ENCODE peak calls at places on chromosomes 5 and 9, in four cellular contexts. R is OCI-LY7, L is IMR-90, K is activated B cell treated with CpG ODN at 0.5 μM for 24 hours. X is an unnamed sample.

GRCh38 chr5:107580902-107581823 is 89.6 kb downstream of the EFNA5 start:
- DNase-seq in R (no peak), K (no peak), L (no peak), X (no peak)

GRCh38 chr9:23851024-23851629 is 25.1 kb upstream of the ELAVL2 start:
- DNase-seq in R (no peak), K (no peak), L (no peak), X (peak)

GRCh38 chr9:116409124-116409523 is 255.5 kb downstream of the PAPPA start:
- DNase-seq in L (no peak), R (no peak), K (no peak), X (no peak)

GRCh38 chr5:59592101-59592500 is 301.4 kb downstream of the PDE4D start:
- DNase-seq in R (no peak), L (peak), K (no peak), X (no peak)

GRCh38 chr5:6715758-6716633 is 2.8 kb downstream of the TENT4A start:
- DNase-seq in R (peak), K (no peak), L (no peak), X (no peak)

GRCh38 chr9:28163619-28164018 is 590.3 kb upstream of the C9orf72 start:
- DNase-seq in K (no peak), R (no peak), L (no peak), X (no peak)

GRCh38 chr9:129619787-129620668 is 873 bp downstream of the C9orf50 start:
- DNase-seq in L (peak), K (no peak), R (no peak), X (peak)

GRCh38 chr5:7926720-7927119 is 57.8 kb downstream of the MTRR start:
- DNase-seq in R (no peak), L (no peak), K (no peak), X (no peak)

GRCh38 chr5:111075520-111075919 is 4.0 kb downstream of the TSLP start:
- DNase-seq in R (no peak), K (no peak), L (peak), X (no peak)

GRCh38 chr5:96577909-96578308 is 84.3 kb upstream of the CAST start:
- DNase-seq in R (no peak), L (peak), K (no peak), X (no peak)

GRCh38 chr5:14830210-14831005 is 41.2 kb downstream of the ANKH start:
- DNase-seq in K (no peak), R (no peak), L (no peak), X (no peak)

GRCh38 chr5:65742565-65743231 is 20.7 kb downstream of the NLN start:
- DNase-seq in R (peak), L (peak), K (no peak), X (no peak)

GRCh38 chr5:122906768-122907167 is 61.4 kb downstream of the SNX24 start:
- DNase-seq in L (peak), K (no peak), R (no peak), X (no peak)

GRCh38 chr9:99590879-99591278 is 230.8 kb upstream of the NR4A3 start:
- DNase-seq in K (no peak), L (no peak), R (peak), X (no peak)

GRCh38 chr5:125595095-125595494 is 828.1 kb upstream of the GRAMD2B start:
- DNase-seq in K (no peak), R (no peak), L (peak), X (no peak)

GRCh38 chr5:31096238-31096865 is 97.1 kb upstream of the CDH6 start:
- DNase-seq in R (no peak), K (no peak), L (peak), X (no peak)

GRCh38 chr9:87836951-87837715 is 45.5 kb upstream of the SPATA31E1 start:
- DNase-seq in L (peak), K (no peak), R (no peak), X (no peak)

GRCh38 chr9:88680505-88681160 is 145.7 kb downstream of the NXNL2 start:
- DNase-seq in L (peak), R (no peak), K (no peak), X (no peak)

GRCh38 chr5:150538007-150538917 is 30.3 kb downstream of the NDST1 start:
- DNase-seq in K (no peak), L (peak), R (no peak), X (no peak)
- TF ChIP-seq CTCF in K (no peak), L (peak), R (no peak), X (no peak)

GRCh38 chr5:36751881-36752280 is 124.7 kb upstream of the NIPBL start:
- DNase-seq in L (no peak), R (no peak), K (no peak), X (no peak)

GRCh38 chr5:36756848-36757247 is 119.7 kb upstream of the NIPBL start:
- DNase-seq in R (no peak), L (no peak), K (no peak), X (no peak)

GRCh38 chr5:36755340-36755739 is 121.2 kb upstream of the NIPBL start:
- DNase-seq in L (no peak), K (no peak), R (no peak), X (no peak)

GRCh38 chr5:36759117-36759516 is 117.5 kb upstream of the NIPBL start:
- DNase-seq in R (no peak), K (no peak), L (no peak), X (no peak)

DNA sequence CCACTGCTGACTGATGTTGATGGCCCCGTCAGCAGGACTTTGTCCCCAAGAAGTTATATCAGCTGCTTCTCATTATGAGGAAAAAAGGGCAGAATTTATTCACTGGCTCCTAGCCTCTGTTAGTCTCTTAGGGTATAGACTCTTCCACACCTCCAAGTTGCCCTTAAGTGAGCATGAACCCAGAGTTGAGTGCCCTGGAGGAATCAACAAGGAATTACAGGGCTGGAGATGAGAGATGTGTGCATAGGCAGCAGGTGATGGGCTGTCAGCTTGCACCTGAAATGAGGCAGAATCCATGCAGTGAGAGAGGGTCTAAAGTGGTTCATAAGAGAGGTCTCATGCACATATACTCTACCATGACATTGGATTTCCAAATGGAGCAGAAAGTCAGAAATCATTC is 120.5 kb upstream of the NIPBL start:
- DNase-seq in K (no peak), L (no peak), R (no peak), X (no peak)
- TF ChIP-seq CTCF in K (no peak), L (no peak), R (no peak), X (no peak)

DNA sequence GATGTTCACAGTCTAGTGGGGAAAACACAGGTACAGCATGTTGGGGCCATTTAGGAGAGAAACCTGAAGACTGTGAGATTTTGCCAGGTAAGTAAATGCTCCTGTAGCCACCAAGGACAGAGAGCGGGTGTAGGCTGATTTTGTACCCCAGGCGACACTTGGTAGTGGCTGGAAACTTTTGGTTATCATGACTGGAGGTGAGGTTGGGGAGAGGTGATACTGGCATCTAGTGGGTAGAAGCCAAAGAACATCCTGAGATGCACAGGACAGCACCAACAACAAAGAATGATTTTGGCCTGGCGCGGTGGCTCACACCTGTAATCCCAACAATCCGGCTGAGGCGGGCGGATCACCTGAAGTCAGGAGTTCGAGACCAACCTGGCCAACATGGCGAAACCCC is 38.8 kb upstream of the PWWP2A start:
- DNase-seq in L (no peak), K (no peak), R (peak), X (no peak)
- TF ChIP-seq CTCF in L (no peak), K (no peak), R (peak), X (no peak)

GRCh38 chr9:84997472-84997871 is 327.9 kb downstream of the NTRK2 start:
- DNase-seq in R (no peak), L (no peak), K (no peak), X (no peak)
- TF ChIP-seq CTCF in R (no peak), L (no peak), K (no peak), X (peak)

GRCh38 chr9:110429453-110429852 is 91.8 kb upstream of the TXNDC8 start:
- DNase-seq in K (no peak), R (no peak), L (peak), X (no peak)
- TF ChIP-seq CTCF in K (no peak), R (no peak), L (no peak), X (no peak)

GRCh38 chr9:107173422-107174180 is 109.5 kb upstream of the RAD23B start:
- DNase-seq in K (no peak), R (no peak), L (no peak), X (no peak)

GRCh38 chr9:107172979-107173347 is 110.1 kb upstream of the RAD23B start:
- DNase-seq in R (no peak), L (no peak), K (no peak), X (no peak)

GRCh38 chr9:107174441-107174840 is 108.6 kb upstream of the RAD23B start:
- DNase-seq in L (no peak), R (no peak), K (no peak), X (no peak)

GRCh38 chr9:107170801-107171200 is 112.3 kb upstream of the RAD23B start:
- DNase-seq in L (no peak), K (no peak), R (no peak), X (no peak)

GRCh38 chr9:107172160-107172978 is 110.7 kb upstream of the RAD23B start:
- DNase-seq in K (peak), L (peak), R (peak), X (peak)
- TF ChIP-seq CTCF in K (peak), L (peak), R (peak), X (peak)

X was measured in progenitor cell of endocrine pancreas.